ENCODE peak calls at places on chromosomes 13 and 19, in four cellular contexts. R, K, Z and E are unnamed samples.

GRCh38 chr19:38701455-38702063 is 42.7 kb downstream of the CAPN12 start:
- DNase-seq in Z (peak; percentile 21), K (no peak), R (no peak), E (no peak)

GRCh38 chr13:51148952-51149573 is 38.0 kb upstream of the C13orf42 start:
- DNase-seq in Z (peak; percentile 45), R (no peak), K (peak; percentile 97), E (peak; percentile 86)

GRCh38 chr19:31325342-31325741 is 23.9 kb downstream of the TSHZ3 start:
- DNase-seq in Z (no peak), K (no peak), R (no peak), E (no peak)

GRCh38 chr19:958967-959685 is 25.0 kb upstream of the WDR18 start:
- DNase-seq in Z (peak; percentile 67), K (peak; percentile 36), R (no peak), E (no peak)

GRCh38 chr13:49620170-49620621 is 8.1 kb upstream of the ARL11 start:
- DNase-seq in R (no peak), Z (no peak), K (no peak), E (no peak)

GRCh38 chr13:41428155-41428554 is 29.2 kb upstream of the RGCC start:
- DNase-seq in R (peak; percentile 81), K (peak; percentile 27), Z (no peak), E (peak; percentile 40)

GRCh38 chr13:41835871-41836270 is 125.0 kb downstream of the VWA8 start:
- DNase-seq in R (no peak), K (no peak), Z (peak; percentile 84), E (no peak)

GRCh38 chr19:44986389-44986788 is 14.9 kb upstream of the RELB start:
- DNase-seq in K (no peak), Z (no peak), R (no peak), E (no peak)

GRCh38 chr19:17618919-17619318 is 63.5 kb downstream of the COLGALT1 start:
- DNase-seq in K (no peak), Z (no peak), R (no peak), E (no peak)

GRCh38 chr13:42539670-42540069 is 34.3 kb upstream of the TNFSF11 start:
- DNase-seq in K (peak; percentile 46), Z (no peak), R (no peak), E (peak; percentile 37)

GRCh38 chr19:33432408-33433170 is 59.1 kb downstream of the CEBPG start:
- DNase-seq in R (no peak), Z (no peak), K (no peak), E (no peak)

GRCh38 chr19:13396256-13397080 is 109.8 kb downstream of the CACNA1A start:
- DNase-seq in Z (peak; percentile 70), K (peak; percentile 94), R (peak; percentile 78), E (peak; percentile 88)

GRCh38 chr19:2302319-2303208 is 5.4 kb downstream of the LINGO3 start:
- DNase-seq in Z (peak; percentile 65), R (peak; percentile 79), K (peak; percentile 52), E (peak; percentile 71)

GRCh38 chr13:76809369-76809768 is 76.8 kb downstream of the KCTD12 start:
- DNase-seq in K (no peak), Z (no peak), R (no peak), E (no peak)

GRCh38 chr13:52832268-52832667 is 16.2 kb downstream of the PCDH8 start:
- DNase-seq in Z (no peak), K (no peak), R (no peak), E (no peak)

GRCh38 chr19:38388310-38389100 is at the start of gene SPRED3:
- DNase-seq in K (no peak), R (peak; percentile 81), Z (peak; percentile 66), E (no peak)

GRCh38 chr19:58409010-58409790 is 751 bp downstream of the ZNF584 start:
- DNase-seq in R (peak; percentile 58), Z (peak; percentile 22), K (no peak), E (peak; percentile 48)

GRCh38 chr13:33352023-33352422 is 66.5 kb upstream of the STARD13 start:
- DNase-seq in Z (no peak), R (no peak), K (no peak), E (no peak)

GRCh38 chr13:27362064-27362751 is 62.2 kb upstream of the GTF3A start:
- DNase-seq in R (peak; percentile 95), K (peak; percentile 93), Z (peak; percentile 71), E (peak; percentile 93)

GRCh38 chr13:73985789-73986188 is 148.4 kb downstream of the KLF12 start:
- DNase-seq in R (no peak), Z (no peak), K (peak; percentile 55), E (no peak)

GRCh38 chr19:48271531-48272151 is 1.8 kb downstream of the ZNF114 start:
- DNase-seq in Z (peak; percentile 35), R (peak; percentile 82), K (peak; percentile 96), E (peak; percentile 80)

GRCh38 chr13:75685239-75685697 is 49.1 kb downstream of the LMO7 start:
- DNase-seq in R (no peak), K (peak; percentile 84), Z (peak; percentile 91), E (peak; percentile 52)

GRCh38 chr13:60662595-60662994 is 265.6 kb downstream of the TDRD3 start:
- DNase-seq in K (no peak), R (no peak), Z (no peak), E (no peak)

GRCh38 chr19:50922316-50922853 is 11.2 kb upstream of the KLK4 start:
- DNase-seq in R (peak; percentile 87), Z (peak; percentile 67), K (peak; percentile 91), E (peak; percentile 91)

GRCh38 chr19:32387701-32388392 is 17.7 kb upstream of the DPY19L3 start:
- DNase-seq in R (no peak), Z (peak; percentile 62), K (no peak), E (no peak)

GRCh38 chr13:60396783-60397692 is at the start of gene TDRD3:
- DNase-seq in Z (peak; percentile 82), R (peak; percentile 86), K (peak; percentile 95), E (peak; percentile 87)

GRCh38 chr19:8615813-8616596 is 5.5 kb upstream of the ADAMTS10 start:
- DNase-seq in R (peak; percentile 87), Z (peak; percentile 55), K (peak; percentile 66), E (peak; percentile 67)

DNA sequence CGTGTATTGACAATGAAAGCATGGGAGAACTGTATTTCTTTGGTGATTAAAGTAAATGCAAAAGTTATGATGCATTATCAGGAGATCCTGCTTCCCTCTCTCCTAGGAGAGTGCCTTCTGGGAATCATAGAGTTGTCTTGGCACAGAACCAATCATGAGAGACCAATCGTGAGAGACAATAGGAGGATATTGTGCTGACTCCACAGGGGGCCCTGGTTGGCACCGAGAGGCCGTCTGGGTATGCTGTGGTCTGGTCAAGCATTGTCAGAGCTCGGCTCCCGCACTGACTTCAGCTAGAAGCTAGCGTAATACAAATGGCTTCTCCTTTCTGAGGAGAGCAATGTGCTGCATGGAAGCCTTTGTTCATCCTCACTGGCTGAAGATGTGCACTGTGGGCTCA is 131.5 kb upstream of the GJB6 start:
- DNase-seq in K (no peak), Z (no peak), R (no peak), E (no peak)
- H3K56ac ChIP-seq in K (no peak overlapping the region), Z (no peak overlapping the region), R (no peak overlapping the region), E (no peak overlapping the region)

GRCh38 chr13:44748439-44748838 is 172.3 kb upstream of the TSC22D1 start:
- DNase-seq in Z (no peak), R (no peak), K (no peak), E (no peak)

GRCh38 chr13:44744880-44745633 is 168.9 kb upstream of the TSC22D1 start:
- DNase-seq in K (no peak), Z (no peak), R (no peak), E (no peak)

GRCh38 chr13:44746690-44747089 is 170.6 kb upstream of the TSC22D1 start:
- DNase-seq in Z (peak; percentile 41), R (no peak), K (no peak), E (no peak)

GRCh38 chr13:44749906-44750305 is 173.8 kb upstream of the TSC22D1 start:
- DNase-seq in Z (no peak), K (no peak), R (no peak), E (no peak)

DNA sequence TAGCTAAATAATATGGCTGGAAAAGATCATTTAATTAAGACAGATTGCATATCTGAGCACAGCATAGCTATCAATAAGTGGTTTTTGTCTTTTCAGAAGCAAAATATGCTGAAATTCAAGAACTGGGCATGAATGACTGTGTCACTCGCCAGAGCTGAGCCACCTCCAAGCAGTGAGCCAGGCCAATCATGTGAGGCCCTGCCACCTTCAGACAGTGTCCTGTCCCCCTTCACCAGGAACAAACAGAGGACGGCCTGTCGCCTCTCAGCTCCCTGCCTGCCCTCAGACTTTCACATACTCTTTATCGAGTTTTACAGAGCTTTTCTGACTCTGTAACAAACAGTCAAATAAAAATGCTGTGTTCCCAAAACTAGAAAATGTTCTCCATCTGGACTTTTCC is 171.0 kb upstream of the TSC22D1 start:
- DNase-seq in K (no peak), Z (no peak), R (no peak), E (no peak)
- H2BK120ac ChIP-seq in K (no peak overlapping the region), Z (no peak overlapping the region), R (no peak overlapping the region), E (no peak overlapping the region)

GRCh38 chr19:19491321-19492025 is 23.9 kb downstream of the TSSK6 start:
- DNase-seq in K (no peak), Z (no peak), R (no peak), E (no peak)
- H3K56ac ChIP-seq in K (no peak overlapping the region), Z (no peak overlapping the region), R (no peak overlapping the region), E (no peak overlapping the region)

GRCh38 chr13:106052200-106052767 is 483.2 kb downstream of the EFNB2 start:
- DNase-seq in K (no peak), R (no peak), Z (peak; percentile 48), E (no peak)

GRCh38 chr13:106049171-106049570 is 486.3 kb downstream of the EFNB2 start:
- DNase-seq in R (no peak), Z (no peak), K (no peak), E (no peak)

GRCh38 chr13:106047859-106048258 is 487.6 kb downstream of the EFNB2 start:
- DNase-seq in R (no peak), Z (peak; percentile 17), K (no peak), E (no peak)

DNA sequence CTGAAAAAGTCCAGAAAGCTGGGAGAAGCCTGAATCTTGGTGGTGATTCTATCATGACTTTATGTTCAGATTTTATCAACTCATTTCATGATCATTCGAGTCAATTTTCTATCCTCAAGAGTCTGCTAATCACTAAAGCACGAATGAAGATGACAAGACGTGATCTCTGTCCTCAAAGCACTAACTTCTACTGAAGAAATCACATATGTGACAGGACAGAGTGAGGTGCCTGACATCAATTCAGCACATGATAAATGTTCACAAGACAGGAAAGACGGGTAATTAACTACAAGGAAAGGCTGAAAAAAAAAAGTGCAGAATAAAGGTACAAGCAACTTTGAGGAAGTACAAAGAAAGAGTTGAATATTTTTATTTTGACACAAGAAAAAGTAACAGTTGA is 487.1 kb downstream of the EFNB2 start:
- DNase-seq in R (no peak), K (no peak), Z (no peak), E (no peak)
- H2BK120ac ChIP-seq in R (no peak overlapping the region), K (no peak overlapping the region), Z (no peak overlapping the region), E (no peak overlapping the region)

GRCh38 chr13:112431734-112432133 is 55.6 kb downstream of the SPACA7 start:
- DNase-seq in R (no peak), K (no peak), Z (no peak), E (no peak)
- H3K56ac ChIP-seq in R (no peak overlapping the region), K (no peak overlapping the region), Z (no peak overlapping the region), E (no peak overlapping the region)